ENCODE peak calls at places on chromosomes 7 and 10, in eight cellular contexts. One of them, this sample, is unnamed.

GRCh38 chr10:132532784-132533560 is 4.6 kb upstream of the INPP5A start:
- DNase-seq in H1: no peak
- DNase-seq in Peyer's patch: no peak
- DNase-seq in HFFc6: peak; percentile 98
- DNase-seq in NB4: no peak
- DNase-seq in A549: peak; percentile 32
- DNase-seq in cardiac muscle cell: no peak
- DNase-seq in heart right ventricle: no peak
- DNase-seq in this sample: peak; percentile 99

GRCh38 chr7:75578081-75578480 is 86.0 kb downstream of the SPDYE5 start:
- DNase-seq in A549: no peak
- DNase-seq in Peyer's patch: no peak
- DNase-seq in H1: no peak
- DNase-seq in cardiac muscle cell: no peak
- DNase-seq in HFFc6: no peak
- DNase-seq in heart right ventricle: no peak
- DNase-seq in NB4: no peak
- DNase-seq in this sample: no peak

GRCh38 chr7:25850730-25851129 is 301.3 kb upstream of the NFE2L3 start:
- DNase-seq in HFFc6: no peak
- DNase-seq in NB4: no peak
- DNase-seq in A549: no peak
- DNase-seq in heart right ventricle: no peak
- DNase-seq in cardiac muscle cell: no peak
- DNase-seq in H1: no peak
- DNase-seq in Peyer's patch: no peak
- DNase-seq in this sample: no peak

GRCh38 chr10:29039659-29040309 is 249.1 kb upstream of the LYZL1 start:
- DNase-seq in HFFc6: peak; percentile 70
- DNase-seq in NB4: no peak
- DNase-seq in H1: no peak
- DNase-seq in A549: peak; percentile 13
- DNase-seq in heart right ventricle: no peak
- DNase-seq in cardiac muscle cell: no peak
- DNase-seq in Peyer's patch: no peak
- DNase-seq in this sample: peak; percentile 19

GRCh38 chr10:4770766-4771553 is 55.0 kb upstream of the AKR1E2 start:
- DNase-seq in heart right ventricle: no peak
- DNase-seq in A549: peak; percentile 85
- DNase-seq in HFFc6: peak; percentile 97
- DNase-seq in cardiac muscle cell: peak; percentile 13
- DNase-seq in Peyer's patch: no peak
- DNase-seq in H1: no peak
- DNase-seq in NB4: peak; percentile 27
- DNase-seq in this sample: peak; percentile 95

GRCh38 chr7:116169060-116169459 is 41.3 kb upstream of the TES start:
- DNase-seq in heart right ventricle: no peak
- DNase-seq in HFFc6: peak; percentile 78
- DNase-seq in cardiac muscle cell: no peak
- DNase-seq in NB4: no peak
- DNase-seq in A549: peak; percentile 52
- DNase-seq in H1: no peak
- DNase-seq in Peyer's patch: no peak
- DNase-seq in this sample: peak; percentile 64

GRCh38 chr10:91824076-91824475 is 25.9 kb downstream of the TNKS2 start:
- DNase-seq in NB4: no peak
- DNase-seq in Peyer's patch: no peak
- DNase-seq in A549: no peak
- DNase-seq in cardiac muscle cell: no peak
- DNase-seq in H1: no peak
- DNase-seq in heart right ventricle: no peak
- DNase-seq in HFFc6: no peak
- DNase-seq in this sample: no peak

GRCh38 chr7:142739927-142740492 is 9.3 kb upstream of the PRSS1 start:
- DNase-seq in A549: no peak
- DNase-seq in HFFc6: no peak
- DNase-seq in H1: no peak
- DNase-seq in cardiac muscle cell: no peak
- DNase-seq in NB4: no peak
- DNase-seq in heart right ventricle: no peak
- DNase-seq in Peyer's patch: peak; percentile 47
- DNase-seq in this sample: no peak

GRCh38 chr7:101597941-101598340 is 31.2 kb downstream of the MYL10 start:
- DNase-seq in NB4: no peak
- DNase-seq in heart right ventricle: no peak
- DNase-seq in cardiac muscle cell: no peak
- DNase-seq in H1: no peak
- DNase-seq in Peyer's patch: no peak
- DNase-seq in HFFc6: no peak
- DNase-seq in A549: no peak
- DNase-seq in this sample: no peak

GRCh38 chr7:22193361-22194016 is 163.5 kb downstream of the RAPGEF5 start:
- DNase-seq in cardiac muscle cell: peak; percentile 79
- DNase-seq in Peyer's patch: no peak
- DNase-seq in H1: peak; percentile 59
- DNase-seq in heart right ventricle: peak; percentile 15
- DNase-seq in NB4: no peak
- DNase-seq in A549: no peak
- DNase-seq in HFFc6: peak; percentile 21
- DNase-seq in this sample: no peak

GRCh38 chr7:157475601-157476000 is 138.8 kb downstream of the DNAJB6 start:
- DNase-seq in A549: no peak
- DNase-seq in heart right ventricle: no peak
- DNase-seq in H1: no peak
- DNase-seq in HFFc6: no peak
- DNase-seq in NB4: no peak
- DNase-seq in Peyer's patch: no peak
- DNase-seq in cardiac muscle cell: no peak
- DNase-seq in this sample: no peak

GRCh38 chr10:78209987-78210386 is 176.3 kb downstream of the RPS24 start:
- DNase-seq in H1: no peak
- DNase-seq in A549: no peak
- DNase-seq in heart right ventricle: no peak
- DNase-seq in Peyer's patch: no peak
- DNase-seq in HFFc6: no peak
- DNase-seq in NB4: no peak
- DNase-seq in cardiac muscle cell: no peak
- DNase-seq in this sample: no peak

GRCh38 chr10:6279540-6280267 is 77.0 kb downstream of the PFKFB3 start:
- DNase-seq in NB4: no peak
- DNase-seq in heart right ventricle: no peak
- DNase-seq in cardiac muscle cell: peak; percentile 60
- DNase-seq in H1: no peak
- DNase-seq in Peyer's patch: no peak
- DNase-seq in A549: peak; percentile 98
- DNase-seq in HFFc6: peak; percentile 64
- DNase-seq in this sample: peak; percentile 88

GRCh38 chr7:20503278-20503677 is 112.2 kb upstream of the ABCB5 start:
- DNase-seq in A549: no peak
- DNase-seq in NB4: no peak
- DNase-seq in heart right ventricle: no peak
- DNase-seq in cardiac muscle cell: no peak
- DNase-seq in H1: no peak
- DNase-seq in HFFc6: no peak
- DNase-seq in Peyer's patch: no peak
- DNase-seq in this sample: no peak

GRCh38 chr10:125849448-125849847 is 26.1 kb downstream of the BCCIP start:
- DNase-seq in Peyer's patch: no peak
- DNase-seq in A549: no peak
- DNase-seq in heart right ventricle: no peak
- DNase-seq in H1: no peak
- DNase-seq in NB4: no peak
- DNase-seq in cardiac muscle cell: no peak
- DNase-seq in HFFc6: no peak
- DNase-seq in this sample: no peak

GRCh38 chr7:111564078-111564477 is 1.8 kb upstream of the IMMP2L start:
- DNase-seq in Peyer's patch: no peak
- DNase-seq in A549: no peak
- DNase-seq in NB4: no peak
- DNase-seq in HFFc6: no peak
- DNase-seq in cardiac muscle cell: no peak
- DNase-seq in H1: no peak
- DNase-seq in heart right ventricle: no peak
- DNase-seq in this sample: no peak

GRCh38 chr7:1056006-1056784 is 11.8 kb downstream of the GPR146 start:
- DNase-seq in Peyer's patch: no peak
- DNase-seq in cardiac muscle cell: no peak
- DNase-seq in H1: no peak
- DNase-seq in heart right ventricle: peak; percentile 57
- DNase-seq in HFFc6: no peak
- DNase-seq in A549: no peak
- DNase-seq in NB4: peak; percentile 30
- DNase-seq in this sample: no peak

GRCh38 chr7:103990991-103991390 is 1.5 kb upstream of the RELN start:
- DNase-seq in HFFc6: no peak
- DNase-seq in heart right ventricle: no peak
- DNase-seq in A549: no peak
- DNase-seq in Peyer's patch: no peak
- DNase-seq in NB4: no peak
- DNase-seq in H1: no peak
- DNase-seq in cardiac muscle cell: peak; percentile 25
- DNase-seq in this sample: no peak
- TF ChIP-seq CTCF in HFFc6: no peak
- TF ChIP-seq CTCF in heart right ventricle: no peak
- TF ChIP-seq CTCF in A549: no peak
- TF ChIP-seq CTCF in Peyer's patch: no peak
- TF ChIP-seq CTCF in NB4: no peak
- TF ChIP-seq CTCF in H1: no peak
- TF ChIP-seq CTCF in cardiac muscle cell: no peak
- TF ChIP-seq CTCF in this sample: no peak

GRCh38 chr10:9608592-9608991 is 1409.1 kb upstream of the CELF2 start:
- DNase-seq in H1: no peak
- DNase-seq in A549: no peak
- DNase-seq in heart right ventricle: no peak
- DNase-seq in Peyer's patch: no peak
- DNase-seq in HFFc6: no peak
- DNase-seq in cardiac muscle cell: peak; percentile 19
- DNase-seq in NB4: no peak
- DNase-seq in this sample: no peak
- TF ChIP-seq CTCF in H1: peak; percentile 20
- TF ChIP-seq CTCF in A549: no peak
- TF ChIP-seq CTCF in heart right ventricle: peak; percentile 25
- TF ChIP-seq CTCF in Peyer's patch: no peak
- TF ChIP-seq CTCF in HFFc6: peak; percentile 44
- TF ChIP-seq CTCF in cardiac muscle cell: peak; percentile 53
- TF ChIP-seq CTCF in NB4: no peak
- TF ChIP-seq CTCF in this sample: peak; percentile 53

GRCh38 chr7:51187941-51188340 is 128.7 kb downstream of the COBL start:
- DNase-seq in heart right ventricle: peak; percentile 33
- DNase-seq in HFFc6: no peak
- DNase-seq in A549: peak; percentile 36
- DNase-seq in cardiac muscle cell: peak; percentile 72
- DNase-seq in NB4: peak; percentile 17
- DNase-seq in H1: peak; percentile 82
- DNase-seq in Peyer's patch: no peak
- DNase-seq in this sample: no peak
- TF ChIP-seq CTCF in heart right ventricle: peak; percentile 30
- TF ChIP-seq CTCF in HFFc6: no peak
- TF ChIP-seq CTCF in A549: no peak
- TF ChIP-seq CTCF in cardiac muscle cell: no peak
- TF ChIP-seq CTCF in NB4: peak; percentile 4
- TF ChIP-seq CTCF in H1: peak; percentile 90
- TF ChIP-seq CTCF in Peyer's patch: no peak
- TF ChIP-seq CTCF in this sample: peak; percentile 34

DNA sequence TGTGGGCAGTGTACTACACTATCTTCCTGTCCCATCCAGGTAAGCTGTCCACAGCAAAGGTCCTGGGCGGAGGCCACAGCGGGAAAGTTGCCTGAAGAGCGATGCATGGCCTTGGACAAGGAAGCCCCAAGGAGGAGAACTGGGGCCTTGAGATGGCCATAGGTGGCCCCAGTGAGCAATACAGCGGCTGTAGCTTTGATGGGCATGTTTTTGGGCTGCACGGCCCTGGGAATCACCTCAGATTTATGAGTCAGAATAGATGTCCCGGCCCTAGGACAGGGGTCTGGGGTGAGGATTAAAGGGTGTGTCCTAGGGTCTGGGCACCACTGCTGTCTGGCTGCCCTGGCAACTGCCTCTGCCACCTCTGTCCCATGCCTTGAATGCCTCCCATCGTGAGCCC is 9.6 kb upstream of the IRF5 start:
- DNase-seq in H1: no peak
- DNase-seq in heart right ventricle: no peak
- DNase-seq in Peyer's patch: no peak
- DNase-seq in NB4: no peak
- DNase-seq in cardiac muscle cell: no peak
- DNase-seq in A549: no peak
- DNase-seq in HFFc6: no peak
- DNase-seq in this sample: no peak
- TF ChIP-seq CTCF in H1: peak; percentile 22
- TF ChIP-seq CTCF in heart right ventricle: no peak
- TF ChIP-seq CTCF in Peyer's patch: no peak
- TF ChIP-seq CTCF in NB4: peak; percentile 21
- TF ChIP-seq CTCF in cardiac muscle cell: no peak
- TF ChIP-seq CTCF in A549: no peak
- TF ChIP-seq CTCF in HFFc6: no peak
- TF ChIP-seq CTCF in this sample: no peak